ENCODE peak calls at places on chromosome 10, in nine cellular contexts. V is T follicular helper cell; O is ovary; Z is CD8-positive, alpha-beta T cell; L is erythroblast; M is HEK293T; X is GF-D8; B is GM04504; K is glutamatergic neuron. S is an unnamed sample.

GRCh38 chr10:21495686-21496284 is 29.7 kb downstream of the SKIDA1 start:
- DNase-seq in V (peak), X (peak), Z (peak), L (peak), M (peak), B (peak), K (peak), O (peak), S (peak)

GRCh38 chr10:123998197-123999141 is 94.9 kb downstream of the CHST15 start:
- DNase-seq in Z (no peak), B (no peak), V (no peak), X (no peak), L (no peak), O (peak), K (peak), M (no peak), S (no peak)

GRCh38 chr10:110918269-110918632 is 729 bp downstream of the BBIP1 start:
- DNase-seq in O (no peak), B (peak), L (no peak), Z (no peak), K (no peak), X (peak), V (peak), M (peak), S (peak)

GRCh38 chr10:49419005-49419404 is 23.1 kb upstream of the DRGX start:
- DNase-seq in L (no peak), X (no peak), Z (no peak), B (no peak), V (no peak), M (no peak), O (no peak), K (no peak), S (no peak)

GRCh38 chr10:117942261-117942660 is 104.5 kb downstream of the RAB11FIP2 start:
- DNase-seq in Z (no peak), O (no peak), K (no peak), B (no peak), X (no peak), M (no peak), V (no peak), L (no peak), S (no peak)

GRCh38 chr10:29266641-29267040 is 22.2 kb upstream of the LYZL1 start:
- DNase-seq in V (no peak), Z (no peak), K (peak), X (no peak), B (peak), O (no peak), L (no peak), M (no peak), S (no peak)

GRCh38 chr10:32199724-32200394 is 143.6 kb upstream of the KIF5B start:
- DNase-seq in M (no peak), O (no peak), L (no peak), X (no peak), Z (no peak), V (no peak), K (no peak), B (no peak), S (no peak)

GRCh38 chr10:119602241-119603095 is 5.7 kb upstream of the TIAL1 start:
- DNase-seq in X (no peak), B (no peak), K (peak), L (peak), V (no peak), Z (no peak), M (peak), O (no peak), S (peak)

GRCh38 chr10:123642697-123643096 is 23.5 kb upstream of the GPR26 start:
- DNase-seq in Z (no peak), K (no peak), M (no peak), L (no peak), O (no peak), V (no peak), X (no peak), B (no peak), S (no peak)

GRCh38 chr10:48568546-48568945 is 36.3 kb downstream of the ARHGAP22 start:
- DNase-seq in O (no peak), K (no peak), M (no peak), Z (no peak), L (no peak), B (no peak), X (no peak), V (no peak), S (no peak)

GRCh38 chr10:18312385-18313145 is 172.3 kb downstream of the CACNB2 start:
- DNase-seq in K (no peak), L (peak), M (peak), B (peak), V (no peak), Z (no peak), O (peak), X (no peak), S (no peak)

GRCh38 chr10:17847586-17848296 is 38.6 kb downstream of the MRC1 start:
- DNase-seq in X (no peak), O (peak), B (no peak), L (no peak), K (no peak), V (no peak), M (peak), Z (no peak), S (no peak)

GRCh38 chr10:5453749-5454489 is 41.6 kb downstream of the NET1 start:
- DNase-seq in Z (no peak), K (no peak), L (no peak), V (no peak), O (no peak), B (no peak), M (no peak), X (no peak), S (no peak)